ENCODE peak calls at places on chromosomes 13 and 19, in four cellular contexts. One of them, this sample, is unnamed.

GRCh38 chr13:25253702-25254101 is 33.6 kb downstream of the MTMR6 start:
- DNase-seq in CD4-positive, CD25-positive, alpha-beta regulatory T cell: no peak
- DNase-seq in HAP-1: peak
- DNase-seq in coronary artery: no peak
- DNase-seq in this sample: no peak

GRCh38 chr19:37217533-37217854 is 520 bp upstream of the ZNF383 start:
- DNase-seq in HAP-1: no peak
- DNase-seq in CD4-positive, CD25-positive, alpha-beta regulatory T cell: no peak
- DNase-seq in coronary artery: no peak
- DNase-seq in this sample: no peak

GRCh38 chr19:48565090-48565489 is 13.1 kb downstream of the SULT2B1 start:
- DNase-seq in HAP-1: peak
- DNase-seq in CD4-positive, CD25-positive, alpha-beta regulatory T cell: no peak
- DNase-seq in coronary artery: no peak
- DNase-seq in this sample: no peak

GRCh38 chr13:42524487-42525034 is 49.4 kb upstream of the TNFSF11 start:
- DNase-seq in HAP-1: no peak
- DNase-seq in coronary artery: no peak
- DNase-seq in CD4-positive, CD25-positive, alpha-beta regulatory T cell: no peak
- DNase-seq in this sample: no peak

GRCh38 chr19:51036519-51036918 is 1.7 kb upstream of the KLK12 start:
- DNase-seq in HAP-1: no peak
- DNase-seq in CD4-positive, CD25-positive, alpha-beta regulatory T cell: no peak
- DNase-seq in coronary artery: no peak
- DNase-seq in this sample: no peak

GRCh38 chr13:112441779-112442310 is 65.7 kb downstream of the SPACA7 start:
- DNase-seq in coronary artery: peak
- DNase-seq in HAP-1: no peak
- DNase-seq in CD4-positive, CD25-positive, alpha-beta regulatory T cell: no peak
- DNase-seq in this sample: no peak

GRCh38 chr19:53328967-53329366 is 4.6 kb upstream of the ZNF845 start:
- DNase-seq in HAP-1: no peak
- DNase-seq in coronary artery: no peak
- DNase-seq in CD4-positive, CD25-positive, alpha-beta regulatory T cell: no peak
- DNase-seq in this sample: no peak

GRCh38 chr19:35291916-35292315 is at the start of gene MAG:
- DNase-seq in coronary artery: no peak
- DNase-seq in HAP-1: no peak
- DNase-seq in CD4-positive, CD25-positive, alpha-beta regulatory T cell: no peak
- DNase-seq in this sample: no peak

GRCh38 chr19:29515706-29516357 is 10.0 kb upstream of the VSTM2B start:
- DNase-seq in coronary artery: no peak
- DNase-seq in HAP-1: no peak
- DNase-seq in CD4-positive, CD25-positive, alpha-beta regulatory T cell: no peak
- DNase-seq in this sample: no peak

GRCh38 chr19:38152461-38153379 is 71.3 kb downstream of the DPF1 start:
- DNase-seq in coronary artery: no peak
- DNase-seq in HAP-1: no peak
- DNase-seq in CD4-positive, CD25-positive, alpha-beta regulatory T cell: no peak
- DNase-seq in this sample: no peak

GRCh38 chr19:1590641-1591397 is 1.8 kb downstream of the MBD3 start:
- DNase-seq in coronary artery: no peak
- DNase-seq in HAP-1: peak
- DNase-seq in CD4-positive, CD25-positive, alpha-beta regulatory T cell: peak
- DNase-seq in this sample: no peak

GRCh38 chr13:110327036-110327790 is 20.1 kb downstream of the COL4A2 start:
- DNase-seq in HAP-1: no peak
- DNase-seq in CD4-positive, CD25-positive, alpha-beta regulatory T cell: no peak
- DNase-seq in coronary artery: peak
- DNase-seq in this sample: no peak

GRCh38 chr13:91174886-91175501 is 172.5 kb upstream of the MIR17HG start:
- DNase-seq in HAP-1: no peak
- DNase-seq in coronary artery: no peak
- DNase-seq in CD4-positive, CD25-positive, alpha-beta regulatory T cell: no peak
- DNase-seq in this sample: no peak

GRCh38 chr19:495440-496332 is 600 bp upstream of the MADCAM1 start:
- DNase-seq in CD4-positive, CD25-positive, alpha-beta regulatory T cell: peak
- DNase-seq in HAP-1: peak
- DNase-seq in coronary artery: no peak
- DNase-seq in this sample: no peak

GRCh38 chr19:13006431-13007281 is 11.4 kb downstream of the NFIX start:
- DNase-seq in HAP-1: no peak
- DNase-seq in coronary artery: no peak
- DNase-seq in CD4-positive, CD25-positive, alpha-beta regulatory T cell: no peak
- DNase-seq in this sample: no peak

GRCh38 chr19:13010038-13010991 is 15.0 kb downstream of the NFIX start:
- DNase-seq in CD4-positive, CD25-positive, alpha-beta regulatory T cell: no peak
- DNase-seq in HAP-1: no peak
- DNase-seq in coronary artery: peak
- DNase-seq in this sample: no peak

GRCh38 chr19:13010992-13011652 is 15.8 kb downstream of the NFIX start:
- DNase-seq in CD4-positive, CD25-positive, alpha-beta regulatory T cell: no peak
- DNase-seq in HAP-1: no peak
- DNase-seq in coronary artery: no peak
- DNase-seq in this sample: no peak

GRCh38 chr19:13007292-13008045 is 12.2 kb downstream of the NFIX start:
- DNase-seq in HAP-1: no peak
- DNase-seq in coronary artery: no peak
- DNase-seq in CD4-positive, CD25-positive, alpha-beta regulatory T cell: no peak
- DNase-seq in this sample: no peak

GRCh38 chr19:13008926-13009787 is 13.9 kb downstream of the NFIX start:
- DNase-seq in coronary artery: no peak
- DNase-seq in CD4-positive, CD25-positive, alpha-beta regulatory T cell: no peak
- DNase-seq in HAP-1: no peak
- DNase-seq in this sample: no peak
- H3K4me3 ChIP-seq in coronary artery: peak
- H3K4me3 ChIP-seq in CD4-positive, CD25-positive, alpha-beta regulatory T cell: no peak
- H3K4me3 ChIP-seq in HAP-1: no peak
- H3K4me3 ChIP-seq in this sample: no peak

DNA sequence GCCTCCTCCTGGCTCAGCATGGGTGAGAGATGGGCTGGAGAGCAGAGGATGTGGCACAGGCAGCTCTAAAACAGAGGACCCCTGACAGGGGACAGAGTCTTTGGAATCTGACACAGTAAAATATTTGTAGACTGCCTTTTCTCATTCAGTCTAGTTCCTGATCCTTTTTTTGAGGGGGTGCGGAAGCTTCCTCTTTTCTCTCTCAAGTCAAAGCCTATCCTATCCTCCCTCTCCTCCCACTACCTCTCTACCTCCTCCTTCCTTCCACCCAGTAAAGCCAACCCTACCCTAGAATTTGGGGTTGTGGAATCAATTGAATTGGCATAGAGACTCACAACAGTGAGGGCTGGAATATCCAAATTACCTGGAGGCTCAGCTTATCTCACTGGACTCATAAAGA is 82.0 kb downstream of the TEX26 start:
- DNase-seq in CD4-positive, CD25-positive, alpha-beta regulatory T cell: no peak
- DNase-seq in HAP-1: no peak
- DNase-seq in coronary artery: no peak
- DNase-seq in this sample: no peak
- H3K4me3 ChIP-seq in CD4-positive, CD25-positive, alpha-beta regulatory T cell: no peak
- H3K4me3 ChIP-seq in HAP-1: no peak
- H3K4me3 ChIP-seq in coronary artery: no peak
- H3K4me3 ChIP-seq in this sample: no peak

GRCh38 chr19:18072335-18072734 is 14.4 kb downstream of the IL12RB1 start:
- DNase-seq in CD4-positive, CD25-positive, alpha-beta regulatory T cell: no peak
- DNase-seq in coronary artery: no peak
- DNase-seq in HAP-1: no peak
- DNase-seq in this sample: no peak

GRCh38 chr19:18070181-18070580 is 16.6 kb downstream of the IL12RB1 start:
- DNase-seq in HAP-1: no peak
- DNase-seq in coronary artery: no peak
- DNase-seq in CD4-positive, CD25-positive, alpha-beta regulatory T cell: no peak
- DNase-seq in this sample: no peak

GRCh38 chr19:18069383-18069782 is 17.4 kb downstream of the IL12RB1 start:
- DNase-seq in HAP-1: no peak
- DNase-seq in CD4-positive, CD25-positive, alpha-beta regulatory T cell: no peak
- DNase-seq in coronary artery: no peak
- DNase-seq in this sample: no peak

GRCh38 chr19:18074192-18074591 is 12.5 kb downstream of the IL12RB1 start:
- DNase-seq in coronary artery: no peak
- DNase-seq in HAP-1: no peak
- DNase-seq in CD4-positive, CD25-positive, alpha-beta regulatory T cell: no peak
- DNase-seq in this sample: no peak

DNA sequence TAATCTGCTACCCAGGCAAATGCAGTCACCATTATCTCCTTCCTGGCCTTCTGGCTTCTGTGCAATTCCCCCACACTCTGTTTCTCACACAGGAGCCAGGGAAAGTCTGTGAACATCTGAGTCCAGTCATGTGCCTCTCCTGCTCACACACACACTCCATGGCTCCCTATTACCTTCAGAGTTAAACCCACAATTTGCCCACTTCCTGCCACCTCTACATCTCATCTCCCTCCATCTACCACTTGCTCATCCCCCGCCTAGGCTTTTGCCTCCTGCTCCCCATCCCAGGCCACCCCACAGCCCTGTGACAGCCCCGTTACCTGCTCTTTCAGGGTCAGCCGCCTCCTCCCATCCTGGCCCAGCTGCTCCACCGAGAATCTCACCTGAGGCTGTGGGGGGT is 13.5 kb downstream of the IL12RB1 start:
- DNase-seq in CD4-positive, CD25-positive, alpha-beta regulatory T cell: no peak
- DNase-seq in coronary artery: no peak
- DNase-seq in HAP-1: no peak
- DNase-seq in this sample: no peak
- H3K4me3 ChIP-seq in CD4-positive, CD25-positive, alpha-beta regulatory T cell: no peak
- H3K4me3 ChIP-seq in coronary artery: no peak
- H3K4me3 ChIP-seq in HAP-1: no peak
- H3K4me3 ChIP-seq in this sample: no peak

DNA sequence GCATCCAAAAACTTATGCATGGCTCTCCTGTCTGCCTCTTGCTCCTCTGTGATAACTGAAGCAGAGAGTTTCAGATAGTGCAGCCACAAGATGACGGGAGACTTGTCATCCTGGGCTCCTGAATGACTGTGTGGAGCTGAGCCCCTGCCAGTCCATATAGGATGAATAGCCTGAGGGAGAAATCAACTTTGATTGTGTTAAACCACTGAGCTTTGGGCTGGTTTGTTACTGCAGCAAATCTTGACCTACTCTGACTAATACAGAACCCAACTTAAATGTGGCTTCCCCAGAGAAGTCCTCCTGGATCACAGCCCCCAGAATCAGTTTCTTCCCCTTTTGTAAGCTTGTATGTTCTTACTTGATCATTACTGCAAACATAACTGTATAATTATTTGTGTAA is 11.2 kb upstream of the ATG4D start:
- DNase-seq in HAP-1: no peak
- DNase-seq in CD4-positive, CD25-positive, alpha-beta regulatory T cell: no peak
- DNase-seq in coronary artery: no peak
- DNase-seq in this sample: no peak
- H3K4me3 ChIP-seq in HAP-1: no peak
- H3K4me3 ChIP-seq in CD4-positive, CD25-positive, alpha-beta regulatory T cell: no peak
- H3K4me3 ChIP-seq in coronary artery: no peak
- H3K4me3 ChIP-seq in this sample: no peak

GRCh38 chr19:19643158-19644053 is at the start of gene GMIP:
- DNase-seq in CD4-positive, CD25-positive, alpha-beta regulatory T cell: peak
- DNase-seq in coronary artery: peak
- DNase-seq in HAP-1: peak
- DNase-seq in this sample: no peak

GRCh38 chr19:19645233-19645870 is 1.9 kb upstream of the GMIP start:
- DNase-seq in coronary artery: no peak
- DNase-seq in HAP-1: no peak
- DNase-seq in CD4-positive, CD25-positive, alpha-beta regulatory T cell: no peak
- DNase-seq in this sample: no peak

GRCh38 chr19:19647037-19647835 is 3.8 kb upstream of the GMIP start:
- DNase-seq in HAP-1: no peak
- DNase-seq in CD4-positive, CD25-positive, alpha-beta regulatory T cell: no peak
- DNase-seq in coronary artery: no peak
- DNase-seq in this sample: no peak

GRCh38 chr19:19642506-19643157 is 825 bp downstream of the GMIP start:
- DNase-seq in HAP-1: peak
- DNase-seq in CD4-positive, CD25-positive, alpha-beta regulatory T cell: no peak
- DNase-seq in coronary artery: no peak
- DNase-seq in this sample: no peak

DNA sequence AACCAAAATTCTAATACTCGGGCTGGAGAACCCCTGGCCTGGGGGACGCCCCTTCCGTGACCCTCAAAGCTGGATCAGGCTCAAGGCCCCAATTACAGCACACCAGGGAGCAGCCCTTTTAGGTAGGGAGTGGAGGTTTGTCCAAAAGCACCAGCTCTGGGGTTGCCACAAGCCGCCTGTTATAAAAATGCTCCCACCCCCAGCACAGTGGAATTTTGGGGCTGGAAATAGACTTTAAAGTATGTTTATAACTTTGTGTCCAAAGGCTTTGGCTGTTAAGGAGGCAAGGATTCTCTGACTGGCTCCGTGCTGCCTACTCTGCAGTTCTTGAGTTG is 564 bp upstream of the GMIP start:
- DNase-seq in coronary artery: no peak
- DNase-seq in HAP-1: no peak
- DNase-seq in CD4-positive, CD25-positive, alpha-beta regulatory T cell: no peak
- DNase-seq in this sample: no peak
- H3K4me3 ChIP-seq in coronary artery: peak
- H3K4me3 ChIP-seq in HAP-1: peak
- H3K4me3 ChIP-seq in CD4-positive, CD25-positive, alpha-beta regulatory T cell: no peak
- H3K4me3 ChIP-seq in this sample: peak

GRCh38 chr13:30465541-30466357 is at the start of gene HMGB1:
- DNase-seq in HAP-1: peak
- DNase-seq in CD4-positive, CD25-positive, alpha-beta regulatory T cell: peak
- DNase-seq in coronary artery: peak
- DNase-seq in this sample: peak

GRCh38 chr13:30466358-30466714 is 600 bp upstream of the HMGB1 start:
- DNase-seq in CD4-positive, CD25-positive, alpha-beta regulatory T cell: no peak
- DNase-seq in HAP-1: peak
- DNase-seq in coronary artery: no peak
- DNase-seq in this sample: no peak

GRCh38 chr13:30464496-30465351 is 1.0 kb downstream of the HMGB1 start:
- DNase-seq in CD4-positive, CD25-positive, alpha-beta regulatory T cell: peak
- DNase-seq in HAP-1: peak
- DNase-seq in coronary artery: peak
- DNase-seq in this sample: no peak

GRCh38 chr13:30463820-30464495 is 1.8 kb downstream of the HMGB1 start:
- DNase-seq in coronary artery: peak
- DNase-seq in HAP-1: peak
- DNase-seq in CD4-positive, CD25-positive, alpha-beta regulatory T cell: peak
- DNase-seq in this sample: no peak

DNA sequence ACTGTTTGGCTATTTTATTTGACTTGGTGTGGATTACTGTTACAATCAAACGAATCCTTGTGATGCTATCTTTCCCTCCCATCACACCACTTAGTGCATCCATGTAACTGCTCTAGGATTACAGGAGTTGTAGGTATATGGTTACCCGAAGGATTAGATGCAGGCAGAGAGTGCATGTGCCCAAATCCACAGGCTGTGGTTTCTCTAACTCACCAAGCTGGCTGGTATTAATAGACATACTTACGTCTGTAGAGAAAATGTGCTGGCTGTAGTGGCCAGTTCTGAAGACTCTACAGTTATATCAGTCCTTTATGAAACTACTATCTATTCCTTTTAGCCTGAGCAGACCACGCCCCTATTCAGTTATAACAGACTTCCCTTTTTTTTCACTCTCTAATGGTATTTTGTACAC is 1.1 kb upstream of the HMGB1 start:
- DNase-seq in coronary artery: no peak
- DNase-seq in CD4-positive, CD25-positive, alpha-beta regulatory T cell: no peak
- DNase-seq in HAP-1: no peak
- DNase-seq in this sample: no peak
- H3K4me3 ChIP-seq in coronary artery: no peak
- H3K4me3 ChIP-seq in CD4-positive, CD25-positive, alpha-beta regulatory T cell: no peak
- H3K4me3 ChIP-seq in HAP-1: no peak
- H3K4me3 ChIP-seq in this sample: no peak